ENCODE peak calls at places on chromosomes 7 and 10, in six cellular contexts. E is HT1080; Y is GM13977; L is stimulated activated CD4-positive, alpha-beta T cell treated with anti-CD3 and anti-CD28 coated beads, Interleukin-2, amount 100 ng/mL, for 24 hours; Z is glutamatergic neuron; O is globus pallidus. B is an unnamed sample.

GRCh38 chr7:150344299-150344698 is 2.9 kb upstream of the RARRES2 start:
- DNase-seq in E (no peak), Y (no peak), L (no peak), Z (no peak), O (no peak), B (no peak)

GRCh38 chr7:128112781-128113221 is 81.6 kb upstream of the LRRC4 start:
- DNase-seq in E (no peak), Y (no peak), L (no peak), Z (no peak), O (peak), B (no peak)

GRCh38 chr7:100563100-100563564 is 10.6 kb downstream of the SAP25 start:
- DNase-seq in E (no peak), Y (no peak), L (no peak), Z (no peak), O (no peak), B (no peak)

GRCh38 chr7:74494076-74494548 is 40.4 kb downstream of the GTF2IRD1 start:
- DNase-seq in E (no peak), Y (no peak), L (no peak), Z (no peak), O (no peak), B (no peak)

GRCh38 chr10:124657806-124658205 is 86.4 kb downstream of the FAM53B start:
- DNase-seq in E (no peak), Y (no peak), L (no peak), Z (no peak), O (no peak), B (no peak)

GRCh38 chr10:104340692-104341091 is 2.4 kb upstream of the ITPRIP start:
- DNase-seq in E (no peak), Y (no peak), L (no peak), Z (no peak), O (no peak), B (no peak)

GRCh38 chr10:92891885-92892705 is 43.8 kb downstream of the EXOC6 start:
- DNase-seq in E (peak), Y (no peak), L (no peak), Z (no peak), O (no peak), B (no peak)

GRCh38 chr7:134351424-134351823 is 34.7 kb upstream of the SLC35B4 start:
- DNase-seq in E (no peak), Y (no peak), L (no peak), Z (no peak), O (peak), B (no peak)

GRCh38 chr7:79434867-79435266 is 18.6 kb downstream of the MAGI2 start:
- DNase-seq in E (no peak), Y (no peak), L (no peak), Z (no peak), O (no peak), B (no peak)

GRCh38 chr7:150385240-150385830 is 6.2 kb downstream of the ZNF775 start:
- DNase-seq in E (no peak), Y (no peak), L (no peak), Z (no peak), O (peak), B (peak)

GRCh38 chr7:111090834-111091233 is at the start of gene LRRN3:
- DNase-seq in E (no peak), Y (no peak), L (peak), Z (peak), O (peak), B (no peak)

GRCh38 chr7:9657257-9657656 is 1223.8 kb downstream of the NXPH1 start:
- DNase-seq in E (peak), Y (no peak), L (no peak), Z (no peak), O (no peak), B (no peak)

GRCh38 chr7:159028456-159029401 is 115.9 kb downstream of the VIPR2 start:
- DNase-seq in E (no peak), Y (no peak), L (peak), Z (no peak), O (no peak), B (no peak)

GRCh38 chr10:78053201-78053868 is 19.7 kb downstream of the RPS24 start:
- DNase-seq in E (peak), Y (no peak), L (no peak), Z (no peak), O (no peak), B (no peak)

GRCh38 chr7:53311205-53311604 is 275.8 kb downstream of the POM121L12 start:
- DNase-seq in E (no peak), Y (no peak), L (no peak), Z (peak), O (no peak), B (no peak)

GRCh38 chr10:94349327-94349726 is 13.4 kb downstream of the NOC3L start:
- DNase-seq in E (no peak), Y (no peak), L (no peak), Z (no peak), O (no peak), B (no peak)

GRCh38 chr7:147771344-147771743 is 819.2 kb upstream of the C7orf33 start:
- DNase-seq in E (no peak), Y (no peak), L (no peak), Z (no peak), O (peak), B (no peak)

GRCh38 chr10:88880287-88881094 is 446 bp downstream of the STAMBPL1 start:
- DNase-seq in E (peak), Y (peak), L (peak), Z (peak), O (peak), B (peak)

GRCh38 chr10:98309366-98310355 is 41.7 kb upstream of the LOXL4 start:
- DNase-seq in E (peak), Y (peak), L (no peak), Z (peak), O (peak), B (peak)

GRCh38 chr7:92781117-92781720 is 55.2 kb downstream of the CDK6 start:
- DNase-seq in E (no peak), Y (no peak), L (no peak), Z (no peak), O (peak), B (no peak)

GRCh38 chr10:93152136-93152535 is 78.4 kb downstream of the CYP26A1 start:
- DNase-seq in E (peak), Y (no peak), L (no peak), Z (no peak), O (no peak), B (no peak)

GRCh38 chr7:129093867-129094456 is 39.1 kb upstream of the TNPO3 start:
- DNase-seq in E (no peak), Y (no peak), L (no peak), Z (no peak), O (no peak), B (no peak)

B was measured in WERI-Rb-1.